ENCODE peak calls at places on chromosomes 11 and 22, in four cellular contexts. R, A, H and L are unnamed samples.

GRCh38 chr11:62614275-62614674 is 1.2 kb downstream of the ROM1 start:
- DNase-seq in R (no peak), A (peak; percentile 89), H (no peak), L (no peak)

GRCh38 chr11:104000798-104001197 is 35.6 kb upstream of the DDI1 start:
- DNase-seq in R (peak; percentile 93), A (no peak), H (no peak), L (no peak)

GRCh38 chr11:57324154-57324885 is 432 bp downstream of the TNKS1BP1 start:
- DNase-seq in R (peak; percentile 65), A (peak; percentile 91), H (peak; percentile 51), L (peak; percentile 94)

GRCh38 chr11:44983786-44984185 is 33.1 kb upstream of the TP53I11 start:
- DNase-seq in R (no peak), A (peak; percentile 29), H (no peak), L (no peak)

GRCh38 chr11:124315052-124315451 is 1.3 kb upstream of the OR8D1 start:
- DNase-seq in R (no peak), A (no peak), H (no peak), L (no peak)

GRCh38 chr22:36387914-36388864 is at the start of gene MYH9:
- DNase-seq in R (peak; percentile 100), A (peak; percentile 100), H (peak; percentile 100), L (peak; percentile 100)

GRCh38 chr11:101862410-101863233 is 52.2 kb upstream of the CEP126 start:
- DNase-seq in R (peak; percentile 83), A (peak; percentile 77), H (peak; percentile 20), L (peak; percentile 23)

GRCh38 chr11:48081151-48082010 is 101.0 kb downstream of the PTPRJ start:
- DNase-seq in R (peak; percentile 81), A (no peak), H (no peak), L (no peak)

GRCh38 chr11:94396282-94396681 is 4.9 kb downstream of the GPR83 start:
- DNase-seq in R (no peak), A (no peak), H (no peak), L (no peak)

GRCh38 chr22:42277232-42277753 is 6.8 kb upstream of the TCF20 start:
- DNase-seq in R (no peak), A (no peak), H (no peak), L (no peak)

GRCh38 chr11:45178890-45179663 is 32.6 kb downstream of the PRDM11 start:
- DNase-seq in R (peak; percentile 59), A (no peak), H (no peak), L (no peak)

DNA sequence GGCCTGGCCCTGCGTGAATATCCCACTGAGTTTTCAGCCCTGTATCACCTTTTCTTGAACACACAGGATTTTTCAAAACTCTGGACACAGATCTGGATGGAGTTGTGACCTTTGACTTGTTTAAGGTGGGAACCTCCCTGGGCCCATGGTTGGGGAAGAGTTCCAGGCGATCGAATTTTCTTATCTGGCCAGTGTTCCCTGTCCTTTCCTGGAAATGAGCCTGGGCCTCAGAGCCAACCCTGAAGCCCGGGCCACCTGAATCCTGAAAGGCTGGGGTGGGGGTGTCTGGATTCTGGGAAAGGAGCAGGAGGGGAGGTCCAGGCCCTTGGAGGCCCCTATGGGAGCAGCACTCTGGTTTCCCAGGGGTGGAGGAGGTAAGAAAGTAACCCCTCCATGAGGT is 29.0 kb downstream of the CAPN1 start:
- DNase-seq in R (no peak), A (peak; percentile 31), H (no peak), L (no peak)
- TF ChIP-seq CTCF in R (no peak), A (no peak), H (no peak), L (no peak)

GRCh38 chr22:44375451-44375850 is 62.7 kb upstream of the SHISAL1 start:
- DNase-seq in R (no peak), A (no peak), H (no peak), L (no peak)

GRCh38 chr22:44381761-44382454 is 69.2 kb upstream of the SHISAL1 start:
- DNase-seq in R (no peak), A (peak; percentile 29), H (no peak), L (peak; percentile 10)

GRCh38 chr22:44379817-44380560 is 67.2 kb upstream of the SHISAL1 start:
- DNase-seq in R (no peak), A (peak; percentile 32), H (no peak), L (peak; percentile 7)

GRCh38 chr22:44380716-44381500 is 68.2 kb upstream of the SHISAL1 start:
- DNase-seq in R (no peak), A (peak; percentile 36), H (no peak), L (peak; percentile 16)

DNA sequence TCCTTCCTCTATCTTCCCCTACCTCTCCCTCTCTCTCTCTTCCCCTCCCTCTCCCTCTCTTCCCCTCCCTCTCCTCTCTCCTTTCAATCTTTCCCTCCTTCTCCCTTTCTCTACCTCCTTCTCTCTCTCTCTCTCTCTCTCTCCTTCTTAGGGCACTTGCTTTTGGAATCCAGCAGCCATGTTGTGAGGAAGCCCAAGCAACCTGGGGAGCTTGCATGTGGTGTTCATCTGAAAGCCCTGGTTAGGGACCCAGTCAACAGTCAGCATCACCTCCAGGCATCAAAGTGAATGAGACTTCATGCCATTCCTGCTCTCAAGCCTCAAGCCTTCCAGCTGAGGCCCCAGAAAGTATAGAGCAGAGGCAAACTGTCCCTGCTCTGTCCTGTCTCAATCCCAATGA is 65.6 kb upstream of the SHISAL1 start:
- DNase-seq in R (no peak), A (peak; percentile 33), H (no peak), L (no peak)
- TF ChIP-seq CTCF in R (no peak), A (no peak), H (no peak), L (no peak)

GRCh38 chr22:39474351-39474991 is 17.7 kb downstream of the MGAT3 start:
- DNase-seq in R (no peak), A (peak; percentile 76), H (peak; percentile 83), L (no peak)
- TF ChIP-seq CTCF in R (no peak), A (no peak), H (no peak), L (no peak)

GRCh38 chr22:28977481-28977971 is 84.1 kb downstream of the C22orf31 start:
- DNase-seq in R (peak; percentile 26), A (no peak), H (no peak), L (no peak)
- TF ChIP-seq CTCF in R (no peak), A (no peak), H (no peak), L (no peak)

GRCh38 chr22:22374163-22374562 is 129.6 kb downstream of the VPREB1 start:
- DNase-seq in R (no peak), A (no peak), H (no peak), L (no peak)

GRCh38 chr22:22374579-22374978 is 130.0 kb downstream of the VPREB1 start:
- DNase-seq in R (no peak), A (no peak), H (no peak), L (no peak)

GRCh38 chr22:22369962-22370265 is 125.3 kb downstream of the VPREB1 start:
- DNase-seq in R (no peak), A (no peak), H (no peak), L (no peak)

GRCh38 chr22:22371031-22371541 is 126.5 kb downstream of the VPREB1 start:
- DNase-seq in R (peak; percentile 2), A (peak; percentile 63), H (no peak), L (no peak)

GRCh38 chr22:22372063-22372462 is 127.5 kb downstream of the VPREB1 start:
- DNase-seq in R (no peak), A (no peak), H (no peak), L (no peak)
- TF ChIP-seq CTCF in R (no peak), A (no peak), H (no peak), L (no peak)

GRCh38 chr22:47837703-47838102 is 1075.3 kb downstream of the TBC1D22A start:
- DNase-seq in R (peak; percentile 12), A (peak; percentile 78), H (no peak), L (no peak)
- TF ChIP-seq CTCF in R (peak; percentile 17), A (peak; percentile 81), H (peak; percentile 26), L (no peak)

DNA sequence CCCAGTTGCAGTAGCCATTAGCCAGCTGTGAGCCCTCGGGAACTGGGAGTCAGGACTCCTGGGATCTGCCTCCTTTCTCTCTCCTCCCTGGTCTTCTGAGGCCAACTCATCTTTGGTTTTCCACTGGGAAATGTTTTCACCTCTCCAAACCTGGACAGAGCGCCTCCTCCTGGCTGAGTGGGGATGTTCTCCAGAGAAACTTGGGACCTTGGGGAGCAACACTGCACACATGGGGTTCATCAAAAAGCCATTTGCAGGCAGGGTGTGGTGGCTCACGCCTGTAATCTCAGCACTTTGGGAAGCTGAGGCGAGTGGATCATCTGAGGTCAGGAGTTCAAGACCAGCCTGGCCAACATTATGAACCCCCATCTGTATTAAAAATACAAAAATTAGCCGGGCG is 145.4 kb downstream of the NECTIN1 start:
- DNase-seq in R (no peak), A (peak; percentile 51), H (no peak), L (no peak)
- TF ChIP-seq CTCF in R (peak; percentile 26), A (peak; percentile 58), H (no peak), L (peak; percentile 21)

DNA sequence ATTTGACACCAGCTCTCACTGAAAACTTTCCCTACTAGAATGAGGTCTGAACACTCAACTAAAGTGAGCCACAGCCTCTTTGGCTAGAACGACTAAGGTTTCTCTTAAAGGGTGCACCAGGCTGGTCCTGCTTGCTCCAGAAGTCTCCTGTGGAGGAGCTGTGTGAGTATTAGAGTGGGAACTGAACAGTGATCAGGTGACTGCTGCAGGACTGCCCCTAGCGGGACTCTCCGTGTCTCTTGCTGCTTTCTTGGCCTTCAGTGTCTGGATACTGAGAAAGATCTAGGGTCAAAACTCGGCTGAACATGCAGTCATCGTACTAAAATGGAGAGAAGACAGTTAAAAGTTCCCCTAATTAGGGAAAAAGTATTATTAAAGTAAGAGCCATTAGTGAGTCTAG is 34.6 kb downstream of the FAM118A start:
- DNase-seq in R (peak; percentile 25), A (peak; percentile 52), H (no peak), L (no peak)
- TF ChIP-seq CTCF in R (no peak), A (peak; percentile 46), H (no peak), L (no peak)

GRCh38 chr22:38762607-38763006 is 6.8 kb upstream of the SUN2 start:
- DNase-seq in R (no peak), A (no peak), H (no peak), L (peak; percentile 60)
- TF ChIP-seq CTCF in R (no peak), A (no peak), H (no peak), L (no peak)